ENCODE peak calls at places on chromosomes 11 and 22, in nine cellular contexts. E, F, C, A, L, M, O, K and U are unnamed samples.
A peak's percentile ranks its signal among the peaks of the same experiment; 100 is the strongest.

GRCh38 chr22:50059185-50059880 is 1.2 kb upstream of the TTLL8 start:
- DNase-seq in E (no peak), F (peak; percentile 32), C (no peak), A (peak; percentile 62), L (no peak), M (no peak), O (peak; percentile 44), K (no peak), U (peak; percentile 43)

GRCh38 chr11:47998733-47999359 is 18.5 kb downstream of the PTPRJ start:
- DNase-seq in E (no peak), F (no peak), C (no peak), A (peak; percentile 54), L (no peak), M (no peak), O (no peak), K (no peak), U (no peak)

GRCh38 chr11:57379732-57380131 is 1.2 kb downstream of the PRG3 start:
- DNase-seq in E (no peak), F (peak; percentile 38), C (no peak), A (no peak), L (no peak), M (no peak), O (no peak), K (no peak), U (peak; percentile 43)

GRCh38 chr11:27234043-27234668 is 128.9 kb downstream of the CCDC34 start:
- DNase-seq in E (peak; percentile 67), F (peak; percentile 93), C (no peak), A (peak; percentile 52), L (no peak), M (no peak), O (peak; percentile 57), K (no peak), U (peak; percentile 99)

GRCh38 chr11:118264568-118265470 is 722 bp upstream of the MPZL2 start:
- DNase-seq in E (no peak), F (no peak), C (no peak), A (no peak), L (no peak), M (no peak), O (no peak), K (no peak), U (no peak)

GRCh38 chr11:92702037-92702436 is 267.4 kb upstream of the MTNR1B start:
- DNase-seq in E (no peak), F (peak; percentile 14), C (no peak), A (no peak), L (no peak), M (no peak), O (no peak), K (no peak), U (no peak)

GRCh38 chr11:126164781-126165180 is 46.7 kb downstream of the RPUSD4 start:
- DNase-seq in E (no peak), F (no peak), C (no peak), A (no peak), L (no peak), M (no peak), O (no peak), K (no peak), U (no peak)

GRCh38 chr11:36037031-36037430 is 93.2 kb downstream of the LDLRAD3 start:
- DNase-seq in E (peak; percentile 47), F (peak; percentile 49), C (no peak), A (no peak), L (no peak), M (no peak), O (no peak), K (no peak), U (peak; percentile 51)

GRCh38 chr11:65329503-65329902 is 4.1 kb upstream of the DPF2 start:
- DNase-seq in E (no peak), F (no peak), C (no peak), A (no peak), L (no peak), M (no peak), O (no peak), K (no peak), U (no peak)

GRCh38 chr11:119704849-119705248 is 24.2 kb downstream of the NECTIN1 start:
- DNase-seq in E (no peak), F (no peak), C (no peak), A (no peak), L (no peak), M (no peak), O (no peak), K (no peak), U (no peak)

GRCh38 chr22:23606204-23607131 is 25.7 kb downstream of the DRICH1 start:
- DNase-seq in E (no peak), F (no peak), C (no peak), A (no peak), L (no peak), M (no peak), O (no peak), K (no peak), U (no peak)

GRCh38 chr22:35072939-35073338 is 7.0 kb downstream of the ISX start:
- DNase-seq in E (no peak), F (peak; percentile 8), C (no peak), A (no peak), L (no peak), M (no peak), O (no peak), K (no peak), U (no peak)

GRCh38 chr11:79864882-79865281 is 424.1 kb upstream of the TENM4 start:
- DNase-seq in E (no peak), F (no peak), C (no peak), A (no peak), L (no peak), M (no peak), O (peak; percentile 70), K (no peak), U (no peak)

GRCh38 chr11:45468265-45468856 is 182.2 kb upstream of the SYT13 start:
- DNase-seq in E (no peak), F (peak; percentile 27), C (no peak), A (no peak), L (no peak), M (no peak), O (no peak), K (no peak), U (no peak)

GRCh38 chr11:75543808-75544207 is 18.1 kb upstream of the GDPD5 start:
- DNase-seq in E (no peak), F (no peak), C (no peak), A (no peak), L (no peak), M (no peak), O (no peak), K (no peak), U (no peak)

GRCh38 chr11:27720277-27720830 is 20.1 kb upstream of the BDNF start:
- DNase-seq in E (peak; percentile 25), F (peak; percentile 72), C (no peak), A (peak; percentile 67), L (no peak), M (peak; percentile 26), O (no peak), K (no peak), U (peak; percentile 69)

GRCh38 chr11:69880041-69880802 is 61.0 kb upstream of the FGF3 start:
- DNase-seq in E (peak; percentile 14), F (no peak), C (peak; percentile 23), A (no peak), L (no peak), M (no peak), O (no peak), K (no peak), U (no peak)

GRCh38 chr11:72091292-72091691 is 10.6 kb downstream of the LRRC51 start:
- DNase-seq in E (peak; percentile 72), F (peak; percentile 70), C (peak; percentile 78), A (peak; percentile 84), L (peak; percentile 45), M (peak; percentile 73), O (peak; percentile 55), K (peak; percentile 66), U (peak; percentile 70)

GRCh38 chr11:125263268-125263790 is 98.8 kb downstream of the PKNOX2 start:
- DNase-seq in E (peak; percentile 85), F (peak; percentile 99), C (peak; percentile 79), A (no peak), L (peak; percentile 69), M (no peak), O (peak; percentile 77), K (no peak), U (peak; percentile 99)

GRCh38 chr22:19849800-19850481 is 4.7 kb downstream of the GNB1L start:
- DNase-seq in E (no peak), F (no peak), C (peak; percentile 78), A (no peak), L (no peak), M (no peak), O (no peak), K (no peak), U (no peak)

GRCh38 chr11:131234146-131234680 is 136.2 kb upstream of the NTM start:
- DNase-seq in E (no peak), F (no peak), C (no peak), A (no peak), L (no peak), M (no peak), O (no peak), K (no peak), U (no peak)